ENCODE peak calls at places on chromosomes 3 and 15, in seven cellular contexts. U is GM06990; M is activated naive CD8-positive, alpha-beta T cell treated with anti-CD3 and anti-CD28 coated beads, Interleukin-2, amount 50 U/mL, for 24 hours; B is stimulated activated CD8-positive, alpha-beta memory T cell treated with anti-CD3 and anti-CD28 coated beads, Interleukin-4, amount 100 ng/mL, for 4 hours; D is cardiac muscle cell; A is Right ventricle myocardium superior; V is C1 segment of cervical spinal cord. X is an unnamed sample.

GRCh38 chr3:58041826-58042324 is 33.7 kb downstream of the FLNB start:
- DNase-seq in U (peak; percentile 78), M (no peak), B (no peak), D (no peak), A (no peak), V (no peak), X (no peak)

GRCh38 chr3:31495971-31496370 is 36.8 kb upstream of the STT3B start:
- DNase-seq in U (no peak), M (no peak), B (no peak), D (no peak), A (no peak), V (no peak), X (no peak)

GRCh38 chr15:99574502-99574901 is 8.7 kb downstream of the MEF2A start:
- DNase-seq in U (no peak), M (no peak), B (no peak), D (no peak), A (no peak), V (no peak), X (no peak)

GRCh38 chr3:66442254-66443249 is 58.3 kb downstream of the LRIG1 start:
- DNase-seq in U (no peak), M (no peak), B (no peak), D (peak; percentile 70), A (peak; percentile 80), V (no peak), X (no peak)

GRCh38 chr3:126955004-126955790 is 27.7 kb upstream of the PLXNA1 start:
- DNase-seq in U (no peak), M (no peak), B (no peak), D (no peak), A (no peak), V (no peak), X (no peak)

GRCh38 chr3:64260391-64260790 is 35.1 kb upstream of the PRICKLE2 start:
- DNase-seq in U (no peak), M (no peak), B (no peak), D (no peak), A (no peak), V (no peak), X (no peak)

GRCh38 chr3:38648024-38648658 is 1.3 kb downstream of the SCN5A start:
- DNase-seq in U (no peak), M (no peak), B (no peak), D (no peak), A (no peak), V (no peak), X (no peak)

GRCh38 chr3:182692021-182692420 is 101.3 kb upstream of the ATP11B start:
- DNase-seq in U (no peak), M (no peak), B (no peak), D (no peak), A (no peak), V (no peak), X (no peak)

GRCh38 chr15:61768131-61768530 is 292.1 kb downstream of the VPS13C start:
- DNase-seq in U (no peak), M (no peak), B (no peak), D (no peak), A (no peak), V (no peak), X (no peak)

GRCh38 chr3:164687211-164687610 is 391.1 kb downstream of the SI start:
- DNase-seq in U (no peak), M (no peak), B (no peak), D (no peak), A (no peak), V (no peak), X (no peak)

GRCh38 chr15:55768670-55769185 is 25.8 kb upstream of the PRTG start:
- DNase-seq in U (no peak), M (no peak), B (no peak), D (no peak), A (no peak), V (no peak), X (no peak)

GRCh38 chr15:38688761-38689160 is 124.1 kb upstream of the RASGRP1 start:
- DNase-seq in U (no peak), M (peak; percentile 61), B (no peak), D (no peak), A (no peak), V (no peak), X (no peak)

GRCh38 chr15:74294010-74294409 is 57.9 kb downstream of the CCDC33 start:
- DNase-seq in U (no peak), M (no peak), B (no peak), D (no peak), A (no peak), V (no peak), X (no peak)

GRCh38 chr3:110569073-110569472 is 502.5 kb upstream of the NECTIN3 start:
- DNase-seq in U (no peak), M (no peak), B (no peak), D (no peak), A (no peak), V (no peak), X (no peak)

GRCh38 chr3:6449099-6449498 is 411.8 kb upstream of the GRM7 start:
- DNase-seq in U (no peak), M (no peak), B (no peak), D (no peak), A (no peak), V (no peak), X (no peak)

GRCh38 chr3:74531491-74531890 is 83.0 kb downstream of the CNTN3 start:
- DNase-seq in U (no peak), M (no peak), B (no peak), D (no peak), A (no peak), V (no peak), X (no peak)

GRCh38 chr3:138775254-138775595 is 59.5 kb downstream of the PIK3CB start:
- DNase-seq in U (no peak), M (no peak), B (no peak), D (no peak), A (no peak), V (peak; percentile 25), X (no peak)

GRCh38 chr15:64348455-64348854 is 7.5 kb downstream of the CSNK1G1 start:
- DNase-seq in U (no peak), M (no peak), B (no peak), D (no peak), A (no peak), V (no peak), X (no peak)

GRCh38 chr3:63908776-63909175 is 3.4 kb downstream of the SCAANT1 start:
- DNase-seq in U (no peak), M (no peak), B (no peak), D (no peak), A (no peak), V (no peak), X (no peak)

GRCh38 chr15:51842852-51843737 is 13.6 kb downstream of the TMOD3 start:
- DNase-seq in U (no peak), M (no peak), B (no peak), D (no peak), A (no peak), V (no peak), X (no peak)

GRCh38 chr3:23945903-23946751 is 1.0 kb downstream of the NR1D2 start:
- DNase-seq in U (peak; percentile 98), M (peak; percentile 97), B (peak; percentile 87), D (peak; percentile 97), A (peak; percentile 99), V (peak; percentile 94), X (peak; percentile 99)

GRCh38 chr15:87874896-87875661 is 381.5 kb downstream of the NTRK3 start:
- DNase-seq in U (no peak), M (no peak), B (no peak), D (peak; percentile 45), A (peak; percentile 42), V (no peak), X (no peak)

GRCh38 chr15:86839502-86839901 is 759.8 kb downstream of the AGBL1 start:
- DNase-seq in U (no peak), M (no peak), B (no peak), D (no peak), A (no peak), V (no peak), X (no peak)

GRCh38 chr3:26118165-26118564 is 328.3 kb downstream of the OXSM start:
- DNase-seq in U (no peak), M (no peak), B (no peak), D (peak; percentile 13), A (no peak), V (no peak), X (no peak)

GRCh38 chr3:17539436-17539835 is 203.0 kb downstream of the TBC1D5 start:
- DNase-seq in U (no peak), M (no peak), B (no peak), D (no peak), A (no peak), V (no peak), X (no peak)

GRCh38 chr15:99143655-99144610 is 39.1 kb downstream of the SYNM start:
- DNase-seq in U (no peak), M (no peak), B (no peak), D (no peak), A (peak; percentile 86), V (no peak), X (no peak)

GRCh38 chr15:90583471-90584252 is 53.9 kb downstream of the CRTC3 start:
- DNase-seq in U (no peak), M (no peak), B (no peak), D (peak; percentile 27), A (no peak), V (peak; percentile 47), X (no peak)

GRCh38 chr3:156407617-156408225 is 147.2 kb downstream of the SSR3 start:
- DNase-seq in U (no peak), M (no peak), B (no peak), D (no peak), A (no peak), V (no peak), X (no peak)

GRCh38 chr15:101482526-101483371 is 6.8 kb downstream of the PCSK6 start:
- DNase-seq in U (no peak), M (no peak), B (no peak), D (no peak), A (peak; percentile 73), V (no peak), X (peak; percentile 25)

GRCh38 chr3:128338536-128339400 is 127.9 kb downstream of the DNAJB8 start:
- DNase-seq in U (no peak), M (no peak), B (no peak), D (peak; percentile 51), A (no peak), V (no peak), X (no peak)

GRCh38 chr3:72255191-72255590 is 470.2 kb upstream of the PROK2 start:
- DNase-seq in U (no peak), M (no peak), B (no peak), D (peak; percentile 72), A (no peak), V (no peak), X (no peak)